ENCODE peak calls at places on chromosomes 12 and 14, in nine cellular contexts. X, Y, B, A, W, D, K, S and L are unnamed samples.

GRCh38 chr12:71216725-71217579 is 59.2 kb upstream of the TSPAN8 start:
- DNase-seq in X (peak; percentile 5), Y (no peak), B (no peak), A (no peak), W (peak; percentile 72), D (no peak), K (no peak), S (no peak), L (no peak)

GRCh38 chr12:119642986-119643385 is 24.9 kb upstream of the PRKAB1 start:
- DNase-seq in X (no peak), Y (no peak), B (peak; percentile 15), A (no peak), W (no peak), D (no peak), K (no peak), S (no peak), L (no peak)

GRCh38 chr14:94380225-94381148 is 7.9 kb downstream of the SERPINA1 start:
- DNase-seq in X (no peak), Y (no peak), B (no peak), A (no peak), W (no peak), D (no peak), K (no peak), S (no peak), L (no peak)

GRCh38 chr14:94109915-94110250 is 653 bp upstream of the IFI27 start:
- DNase-seq in X (no peak), Y (no peak), B (no peak), A (no peak), W (no peak), D (no peak), K (no peak), S (no peak), L (no peak)

GRCh38 chr12:96064266-96064665 is 28.9 kb upstream of the LTA4H start:
- DNase-seq in X (no peak), Y (no peak), B (no peak), A (no peak), W (no peak), D (no peak), K (no peak), S (no peak), L (no peak)

GRCh38 chr14:104335611-104336010 is 197.2 kb downstream of the KIF26A start:
- DNase-seq in X (no peak), Y (no peak), B (no peak), A (no peak), W (no peak), D (no peak), K (no peak), S (no peak), L (no peak)

GRCh38 chr12:105322070-105322469 is 8.4 kb upstream of the C12orf75 start:
- DNase-seq in X (no peak), Y (peak; percentile 70), B (no peak), A (no peak), W (no peak), D (no peak), K (no peak), S (no peak), L (no peak)

GRCh38 chr12:40351976-40352375 is 127.2 kb downstream of the LRRK2 start:
- DNase-seq in X (no peak), Y (no peak), B (no peak), A (no peak), W (no peak), D (no peak), K (no peak), S (no peak), L (no peak)

GRCh38 chr14:71714225-71714624 is 218.0 kb upstream of the RGS6 start:
- DNase-seq in X (no peak), Y (no peak), B (no peak), A (no peak), W (no peak), D (no peak), K (no peak), S (no peak), L (no peak)

GRCh38 chr14:71086571-71086970 is 179.3 kb downstream of the PCNX1 start:
- DNase-seq in X (peak; percentile 26), Y (no peak), B (no peak), A (no peak), W (no peak), D (no peak), K (no peak), S (no peak), L (no peak)

GRCh38 chr14:102182190-102182589 is 42.5 kb downstream of the WDR20 start:
- DNase-seq in X (no peak), Y (no peak), B (no peak), A (no peak), W (no peak), D (no peak), K (no peak), S (no peak), L (no peak)

GRCh38 chr14:105244334-105244733 is 4.0 kb upstream of the BTBD6 start:
- DNase-seq in X (no peak), Y (no peak), B (no peak), A (no peak), W (no peak), D (peak; percentile 45), K (no peak), S (no peak), L (no peak)

GRCh38 chr14:100782516-100783320 is 43.2 kb upstream of the MEG3 start:
- DNase-seq in X (no peak), Y (no peak), B (no peak), A (peak; percentile 51), W (no peak), D (no peak), K (no peak), S (no peak), L (no peak)

GRCh38 chr14:79602023-79602422 is 609.3 kb downstream of the DIO2 start:
- DNase-seq in X (no peak), Y (no peak), B (no peak), A (no peak), W (no peak), D (no peak), K (no peak), S (no peak), L (no peak)

GRCh38 chr12:120677765-120678473 is 9.0 kb upstream of the MLEC start:
- DNase-seq in X (no peak), Y (no peak), B (no peak), A (peak; percentile 69), W (no peak), D (peak; percentile 66), K (no peak), S (no peak), L (no peak)

GRCh38 chr12:62268956-62269355 is 8.8 kb downstream of the USP15 start:
- DNase-seq in X (no peak), Y (no peak), B (no peak), A (no peak), W (no peak), D (no peak), K (no peak), S (no peak), L (no peak)

GRCh38 chr14:51209457-51209856 is 30.6 kb upstream of the TMX1 start:
- DNase-seq in X (no peak), Y (no peak), B (no peak), A (no peak), W (no peak), D (no peak), K (no peak), S (no peak), L (no peak)

GRCh38 chr12:29088611-29089219 is 60.4 kb upstream of the FAR2 start:
- DNase-seq in X (no peak), Y (no peak), B (no peak), A (no peak), W (no peak), D (no peak), K (no peak), S (no peak), L (no peak)

GRCh38 chr12:130878193-130879185 is 6.6 kb downstream of the RAN start:
- DNase-seq in X (no peak), Y (no peak), B (no peak), A (no peak), W (no peak), D (no peak), K (no peak), S (no peak), L (no peak)

GRCh38 chr12:122506393-122506938 is 5.7 kb upstream of the ZCCHC8 start:
- DNase-seq in X (no peak), Y (no peak), B (no peak), A (no peak), W (no peak), D (no peak), K (no peak), S (no peak), L (no peak)

GRCh38 chr12:122471324-122472226 is 29.2 kb downstream of the ZCCHC8 start:
- DNase-seq in X (peak; percentile 30), Y (no peak), B (peak; percentile 36), A (no peak), W (no peak), D (no peak), K (no peak), S (no peak), L (no peak)

GRCh38 chr12:66035289-66035961 is 95.1 kb downstream of the LLPH start:
- DNase-seq in X (no peak), Y (no peak), B (no peak), A (no peak), W (no peak), D (no peak), K (no peak), S (no peak), L (no peak)

GRCh38 chr12:68793436-68793835 is 14.5 kb upstream of the MDM2 start:
- DNase-seq in X (no peak), Y (no peak), B (no peak), A (no peak), W (no peak), D (no peak), K (no peak), S (no peak), L (no peak)

GRCh38 chr14:47843236-47843635 is 167.8 kb upstream of the MDGA2 start:
- DNase-seq in X (no peak), Y (no peak), B (no peak), A (no peak), W (no peak), D (no peak), K (no peak), S (no peak), L (no peak)
- H3K9me3 ChIP-seq in X (no peaks in the 10 kb centered on the region), Y (no peaks in the 10 kb centered on the region), B (no peaks in the 10 kb centered on the region), A (no peaks in the 10 kb centered on the region), W (no peaks in the 10 kb centered on the region), D (no peaks in the 10 kb centered on the region), K (no peaks in the 10 kb centered on the region), S (no peaks in the 10 kb centered on the region), L (no peaks in the 10 kb centered on the region)

GRCh38 chr14:27371209-27371608 is 773.4 kb upstream of the NOVA1 start:
- DNase-seq in X (no peak), Y (no peak), B (no peak), A (no peak), W (no peak), D (no peak), K (no peak), S (no peak), L (no peak)
- H3K9me3 ChIP-seq in X (no peaks in the 10 kb centered on the region), Y (no peaks in the 10 kb centered on the region), B (no peaks in the 10 kb centered on the region), A (no peaks in the 10 kb centered on the region), W (no peaks in the 10 kb centered on the region), D (no peaks in the 10 kb centered on the region), K (no peaks in the 10 kb centered on the region), S (no peaks in the 10 kb centered on the region), L (no peaks in the 10 kb centered on the region)

GRCh38 chr14:42307239-42307825 is 700.7 kb downstream of the LRFN5 start:
- DNase-seq in X (no peak), Y (no peak), B (no peak), A (no peak), W (no peak), D (no peak), K (no peak), S (no peak), L (no peak)
- H3K9me3 ChIP-seq in X (peaks cover 2% of the 10 kb centered on the region), Y (no peaks in the 10 kb centered on the region), B (peaks cover 12% of the 10 kb centered on the region), A (no peaks in the 10 kb centered on the region), W (no peaks in the 10 kb centered on the region), D (no peaks in the 10 kb centered on the region), K (no peaks in the 10 kb centered on the region), S (no peaks in the 10 kb centered on the region), L (peaks cover 22% of the 10 kb centered on the region)

GRCh38 chr12:133145981-133146380 is 15.6 kb downstream of the ZNF10 start:
- DNase-seq in X (no peak), Y (no peak), B (no peak), A (no peak), W (no peak), D (no peak), K (no peak), S (no peak), L (no peak)
- H3K9me3 ChIP-seq in X (peaks cover 28% of the 10 kb centered on the region), Y (peaks cover 6% of the 10 kb centered on the region), B (peaks cover 64% of the 10 kb centered on the region), A (peaks cover 13% of the 10 kb centered on the region), W (peaks cover 7% of the 10 kb centered on the region), D (peaks cover 21% of the 10 kb centered on the region), K (peaks cover 24% of the 10 kb centered on the region), S (no peaks in the 10 kb centered on the region), L (peaks cover 93% of the 10 kb centered on the region)